ENCODE peak calls at places on chromosome 21, in nine cellular contexts. M is adrenal gland; Z is left ventricle myocardium inferior; H is choroid plexus epithelial cell; Q is fibroblast of villous mesenchyme; V is transverse colon; I is PC-3; K is CD8-positive, alpha-beta memory T cell; X is kidney epithelial cell. U is an unnamed sample.

GRCh38 chr21:15289896-15290841 is 225.4 kb upstream of the NRIP1 start:
- DNase-seq in M (no peak), Z (peak), H (no peak), Q (no peak), V (peak), I (no peak), K (peak), X (no peak), U (no peak)

GRCh38 chr21:31644648-31645047 is 14.8 kb upstream of the SOD1 start:
- DNase-seq in M (no peak), Z (no peak), H (no peak), Q (no peak), V (peak), I (no peak), K (no peak), X (no peak), U (no peak)

GRCh38 chr21:34364921-34365320 is 1.1 kb downstream of the KCNE2 start:
- DNase-seq in M (peak), Z (no peak), H (no peak), Q (no peak), V (no peak), I (no peak), K (no peak), X (no peak), U (no peak)

GRCh38 chr21:15063821-15064575 is 802 bp downstream of the NRIP1 start:
- DNase-seq in M (peak), Z (peak), H (peak), Q (peak), V (peak), I (peak), K (peak), X (no peak), U (no peak)

GRCh38 chr21:34243562-34243961 is 120.2 kb upstream of the KCNE2 start:
- DNase-seq in M (peak), Z (no peak), H (peak), Q (peak), V (peak), I (peak), K (no peak), X (no peak), U (no peak)

GRCh38 chr21:45579383-45580180 is 37.3 kb upstream of the SLC19A1 start:
- DNase-seq in M (peak), Z (peak), H (no peak), Q (no peak), V (peak), I (no peak), K (peak), X (no peak), U (no peak)

GRCh38 chr21:16840549-16840948 is 672.3 kb upstream of the CXADR start:
- DNase-seq in M (no peak), Z (no peak), H (no peak), Q (no peak), V (no peak), I (no peak), K (no peak), X (no peak), U (no peak)

GRCh38 chr21:30072496-30072895 is 94.1 kb downstream of the CLDN17 start:
- DNase-seq in M (peak), Z (no peak), H (peak), Q (no peak), V (peak), I (peak), K (no peak), X (peak), U (peak)

DNA sequence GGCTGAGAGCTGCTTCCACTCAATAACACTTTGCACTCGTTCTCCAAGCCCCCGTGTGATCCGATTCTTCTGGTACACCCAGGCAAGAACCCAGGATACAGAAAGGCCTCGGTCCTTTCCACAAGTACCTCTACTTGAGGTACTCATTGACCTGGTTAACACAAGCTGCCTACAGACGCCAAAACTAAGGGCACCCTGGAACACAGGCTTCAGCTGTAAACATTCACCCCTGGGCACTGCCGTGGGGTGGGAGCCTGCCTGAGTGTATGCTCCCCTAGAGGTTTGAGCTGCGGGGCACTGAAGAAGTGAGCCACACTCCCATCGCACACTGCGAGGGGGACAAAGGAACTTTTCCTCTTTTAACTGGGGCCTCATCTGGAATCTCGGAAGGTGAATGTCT is 30.5 kb downstream of the LRRC3 start:
- DNase-seq in M (no peak), Z (no peak), H (no peak), Q (no peak), V (no peak), I (no peak), K (no peak), X (no peak), U (no peak)
- H3K4me3 ChIP-seq in M (no peak), Z (peak), H (peak), Q (peak), V (no peak), I (no peak), K (no peak), X (no peak), U (no peak)

GRCh38 chr21:24290151-24290833 is 1317.0 kb downstream of the MRPL39 start:
- DNase-seq in M (no peak), Z (no peak), H (no peak), Q (no peak), V (no peak), I (no peak), K (peak), X (no peak), U (no peak)
- H3K4me3 ChIP-seq in M (no peak), Z (no peak), H (no peak), Q (no peak), V (no peak), I (no peak), K (no peak), X (no peak), U (no peak)

DNA sequence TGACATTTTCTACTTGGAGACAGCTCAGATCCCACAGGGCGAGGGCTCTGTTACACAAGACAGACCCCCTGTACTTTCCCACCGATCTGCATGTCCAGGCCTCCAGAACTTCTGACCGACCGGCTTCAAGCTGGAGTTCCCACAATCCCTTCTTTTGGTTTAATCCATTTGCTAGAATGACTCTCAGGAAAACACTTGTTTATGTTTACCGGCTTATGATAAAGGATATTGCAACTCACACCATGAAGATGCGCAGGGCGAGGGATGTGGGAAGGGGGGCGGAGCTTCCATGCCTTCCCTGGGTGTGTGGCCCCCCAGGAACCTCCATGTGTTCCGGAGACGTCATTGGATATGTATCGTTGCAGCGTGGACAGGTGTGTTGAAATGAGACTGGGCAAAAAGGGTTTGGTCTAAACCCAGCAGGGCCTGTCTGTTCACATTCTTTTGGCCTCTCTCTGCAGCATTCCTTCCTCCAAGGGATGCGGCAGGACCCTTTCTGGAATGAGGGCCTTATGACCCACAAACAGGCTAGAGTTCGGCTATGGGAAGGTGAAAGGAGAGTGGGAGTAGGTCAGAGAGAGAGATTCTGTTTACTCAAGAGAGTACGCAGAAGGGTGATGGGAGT is 7.5 kb upstream of the IGSF5 start:
- DNase-seq in M (no peak), Z (no peak), H (no peak), Q (no peak), V (no peak), I (peak), K (no peak), X (no peak), U (no peak)
- H3K4me3 ChIP-seq in M (no peak), Z (no peak), H (no peak), Q (no peak), V (no peak), I (no peak), K (no peak), X (no peak), U (no peak)

GRCh38 chr21:36540700-36541099 is 60.8 kb upstream of the CLDN14 start:
- DNase-seq in M (no peak), Z (no peak), H (no peak), Q (no peak), V (no peak), I (no peak), K (no peak), X (no peak), U (no peak)

GRCh38 chr21:36541721-36542139 is 61.8 kb upstream of the CLDN14 start:
- DNase-seq in M (no peak), Z (no peak), H (no peak), Q (no peak), V (no peak), I (no peak), K (no peak), X (no peak), U (no peak)

GRCh38 chr21:36539434-36540150 is 59.7 kb upstream of the CLDN14 start:
- DNase-seq in M (no peak), Z (no peak), H (no peak), Q (no peak), V (no peak), I (no peak), K (no peak), X (no peak), U (no peak)

GRCh38 chr21:36535618-36536241 is 55.8 kb upstream of the CLDN14 start:
- DNase-seq in M (no peak), Z (no peak), H (no peak), Q (no peak), V (no peak), I (no peak), K (no peak), X (no peak), U (no peak)

DNA sequence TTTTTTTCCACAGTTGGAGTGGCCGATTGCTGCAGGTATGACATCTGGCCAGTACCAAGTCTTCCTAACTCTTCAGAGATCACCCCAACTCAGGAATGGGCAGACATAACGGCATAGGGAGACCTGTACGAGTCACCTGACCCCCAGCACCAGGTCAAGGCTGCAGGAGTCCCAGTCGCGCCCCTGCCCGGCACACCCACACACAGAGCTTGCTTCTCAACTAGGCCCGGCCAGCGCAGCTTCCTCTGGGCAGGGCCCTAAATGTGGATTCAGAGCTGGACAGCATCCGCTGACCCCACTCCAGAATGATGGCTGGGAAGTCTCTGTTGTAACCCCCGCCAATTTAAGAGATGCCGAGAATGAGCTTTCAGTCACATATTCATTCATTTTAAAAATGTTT is 58.8 kb upstream of the CLDN14 start:
- DNase-seq in M (no peak), Z (no peak), H (no peak), Q (no peak), V (no peak), I (no peak), K (no peak), X (no peak), U (no peak)
- H3K4me3 ChIP-seq in M (no peak), Z (no peak), H (no peak), Q (no peak), V (no peak), I (no peak), K (no peak), X (no peak), U (no peak)